ENCODE peak calls at places on chromosomes 2 and 18, in nine cellular contexts. J is endodermal cell; K is heart right ventricle; B is CD4-positive, alpha-beta T cell; O is SK-N-SH; Y is suprapubic skin; X is fibroblast of lung; W is PC-3; M is IMR-90. N is an unnamed sample.
A peak's percentile ranks its signal among the peaks of the same experiment; 100 is the strongest.

GRCh38 chr2:234164499-234165409 is 114.3 kb downstream of the SPP2 start:
- DNase-seq in J (no peak), K (no peak), B (peak; percentile 56), O (no peak), Y (no peak), X (no peak), W (no peak), M (no peak), N (no peak)

GRCh38 chr18:79511671-79512301 is 116.1 kb downstream of the NFATC1 start:
- DNase-seq in J (peak; percentile 55), K (peak; percentile 3), B (peak; percentile 0), O (peak; percentile 27), Y (peak; percentile 74), X (no peak), W (no peak), M (no peak), N (no peak)

GRCh38 chr2:74548919-74549684 is 4.6 kb downstream of the LOXL3 start:
- DNase-seq in J (peak; percentile 92), K (peak; percentile 72), B (no peak), O (peak; percentile 92), Y (no peak), X (peak; percentile 60), W (peak; percentile 76), M (peak; percentile 46), N (no peak)

GRCh38 chr2:69126341-69126740 is 113.4 kb downstream of the ANTXR1 start:
- DNase-seq in J (no peak), K (no peak), B (no peak), O (no peak), Y (no peak), X (no peak), W (no peak), M (no peak), N (no peak)

GRCh38 chr18:67104700-67105284 is 411.7 kb downstream of the DSEL start:
- DNase-seq in J (peak; percentile 89), K (peak; percentile 23), B (peak; percentile 1), O (peak; percentile 24), Y (no peak), X (peak; percentile 66), W (peak; percentile 80), M (peak; percentile 66), N (peak; percentile 36)

GRCh38 chr18:22441638-22442037 is 23.9 kb upstream of the CTAGE1 start:
- DNase-seq in J (no peak), K (no peak), B (no peak), O (no peak), Y (no peak), X (no peak), W (no peak), M (no peak), N (no peak)

GRCh38 chr2:17301437-17301836 is 216.8 kb downstream of the RAD51AP2 start:
- DNase-seq in J (no peak), K (no peak), B (no peak), O (no peak), Y (no peak), X (no peak), W (no peak), M (no peak), N (no peak)

GRCh38 chr18:60676807-60677206 is 304.2 kb upstream of the MC4R start:
- DNase-seq in J (peak; percentile 81), K (no peak), B (no peak), O (no peak), Y (no peak), X (no peak), W (no peak), M (no peak), N (no peak)

GRCh38 chr18:79586436-79587297 is 92.9 kb upstream of the CTDP1 start:
- DNase-seq in J (peak; percentile 39), K (no peak), B (no peak), O (no peak), Y (no peak), X (no peak), W (no peak), M (no peak), N (no peak)

GRCh38 chr18:37922162-37922561 is 356.6 kb upstream of the CELF4 start:
- DNase-seq in J (no peak), K (no peak), B (no peak), O (no peak), Y (no peak), X (no peak), W (no peak), M (no peak), N (peak; percentile 31)

GRCh38 chr2:8682719-8683667 is 1.1 kb downstream of the ID2 start:
- DNase-seq in J (peak; percentile 55), K (no peak), B (peak; percentile 31), O (peak; percentile 77), Y (no peak), X (peak; percentile 50), W (peak; percentile 52), M (peak; percentile 55), N (no peak)

GRCh38 chr2:219552382-219553167 is 8.7 kb downstream of the TMEM198 start:
- DNase-seq in J (peak; percentile 98), K (peak; percentile 84), B (peak; percentile 74), O (peak; percentile 96), Y (peak; percentile 91), X (peak; percentile 74), W (peak; percentile 83), M (peak; percentile 65), N (no peak)

GRCh38 chr18:51617167-51617566 is 419.7 kb upstream of the MEX3C start:
- DNase-seq in J (no peak), K (no peak), B (no peak), O (no peak), Y (no peak), X (peak; percentile 74), W (peak; percentile 54), M (no peak), N (peak; percentile 88)

GRCh38 chr18:51614033-51614432 is 416.6 kb upstream of the MEX3C start:
- DNase-seq in J (peak; percentile 81), K (peak; percentile 5), B (no peak), O (peak; percentile 42), Y (no peak), X (peak; percentile 87), W (peak; percentile 67), M (no peak), N (peak; percentile 93)

GRCh38 chr18:51617572-51618260 is 420.2 kb upstream of the MEX3C start:
- DNase-seq in J (no peak), K (no peak), B (no peak), O (no peak), Y (no peak), X (peak; percentile 14), W (peak; percentile 10), M (no peak), N (no peak)

GRCh38 chr18:51611326-51611725 is 413.8 kb upstream of the MEX3C start:
- DNase-seq in J (no peak), K (no peak), B (no peak), O (no peak), Y (no peak), X (no peak), W (no peak), M (no peak), N (no peak)

GRCh38 chr18:51614967-51615571 is 417.6 kb upstream of the MEX3C start:
- DNase-seq in J (no peak), K (no peak), B (no peak), O (no peak), Y (no peak), X (peak; percentile 26), W (peak; percentile 55), M (no peak), N (peak; percentile 93)
- TF ChIP-seq CTCF in J (no peak), K (no peak), B (no peak), O (no peak), Y (no peak), X (no peak), W (no peak), M (no peak), N (no peak)

DNA sequence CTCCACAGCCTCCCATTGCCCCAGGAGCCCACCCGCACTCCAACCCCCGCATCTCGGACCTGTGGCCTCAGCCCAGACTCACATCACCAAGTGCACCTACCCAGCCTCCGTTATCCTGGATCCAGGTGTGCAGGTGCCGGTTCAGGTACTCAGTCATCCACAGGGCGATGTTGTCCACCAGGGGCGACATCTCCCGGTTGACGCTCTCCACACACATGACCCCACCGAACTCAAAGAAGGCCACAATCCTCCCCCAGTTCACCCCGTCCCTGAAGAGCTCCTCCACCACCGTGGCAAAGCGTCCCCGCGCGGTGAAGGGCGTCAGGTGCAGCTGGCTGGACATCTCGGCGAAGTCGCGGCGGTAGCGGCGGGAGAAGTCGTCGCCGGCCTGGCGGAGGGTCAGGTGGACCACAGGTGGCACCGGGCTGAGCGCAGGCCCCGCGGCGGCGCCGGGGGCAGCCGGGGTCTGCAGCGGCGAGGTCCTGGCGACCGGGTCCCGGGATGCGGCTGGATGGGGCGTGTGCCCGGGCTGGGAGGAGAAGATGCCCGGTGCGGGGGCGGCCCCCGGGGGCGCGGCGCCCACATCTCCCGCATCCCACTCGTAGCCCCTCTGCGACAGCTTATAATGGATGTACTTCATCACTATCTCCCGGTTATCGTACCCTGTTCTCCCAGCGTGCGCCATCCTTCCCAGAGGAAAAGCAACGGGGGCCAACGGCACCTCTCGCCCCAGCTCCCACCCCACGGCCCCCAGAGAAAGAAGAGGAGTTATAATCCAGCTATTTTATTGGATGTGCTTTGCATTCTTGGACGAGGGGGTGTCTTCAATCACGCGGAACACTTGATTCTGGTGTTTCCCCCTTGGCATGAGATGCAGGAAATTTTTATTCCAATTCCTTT is 1.3 kb downstream of the BCL2 start:
- DNase-seq in J (peak; percentile 94), K (peak; percentile 58), B (peak; percentile 81), O (peak; percentile 79), Y (peak; percentile 85), X (no peak), W (no peak), M (no peak), N (no peak)
- H3K27ac ChIP-seq in J (no peak overlapping the region), K (peak overlapping the region; percentile 83), B (peak overlapping the region; percentile 82), O (no peak overlapping the region), Y (peak overlapping the region; percentile 53), X (no peak overlapping the region), W (no peak overlapping the region), M (no peak overlapping the region), N (no peak overlapping the region)

GRCh38 chr18:36043153-36043552 is 24.2 kb downstream of the RPRD1A start:
- DNase-seq in J (no peak), K (no peak), B (no peak), O (no peak), Y (no peak), X (no peak), W (no peak), M (no peak), N (no peak)

GRCh38 chr18:36047521-36047920 is 19.8 kb downstream of the RPRD1A start:
- DNase-seq in J (no peak), K (no peak), B (no peak), O (no peak), Y (no peak), X (no peak), W (no peak), M (no peak), N (no peak)

GRCh38 chr18:36045241-36045999 is 21.9 kb downstream of the RPRD1A start:
- DNase-seq in J (no peak), K (no peak), B (no peak), O (no peak), Y (no peak), X (no peak), W (no peak), M (no peak), N (peak; percentile 58)

GRCh38 chr18:36050479-36050878 is 16.9 kb downstream of the RPRD1A start:
- DNase-seq in J (no peak), K (no peak), B (no peak), O (no peak), Y (no peak), X (no peak), W (no peak), M (no peak), N (peak; percentile 18)

GRCh38 chr18:36046898-36047297 is 20.5 kb downstream of the RPRD1A start:
- DNase-seq in J (no peak), K (no peak), B (no peak), O (no peak), Y (no peak), X (no peak), W (no peak), M (no peak), N (no peak)
- TF ChIP-seq CTCF in J (no peak), K (no peak), B (no peak), O (no peak), Y (no peak), X (no peak), W (no peak), M (no peak), N (no peak)

GRCh38 chr2:237256845-237257244 is 157.1 kb downstream of the COL6A3 start:
- DNase-seq in J (no peak), K (peak; percentile 35), B (no peak), O (no peak), Y (no peak), X (peak; percentile 83), W (peak; percentile 51), M (peak; percentile 86), N (no peak)
- H3K27ac ChIP-seq in J (no peak overlapping the region), K (peak overlapping the region; percentile 79), B (no peak overlapping the region), O (peak overlapping the region; percentile 95), Y (peak overlapping the region; percentile 80), X (peak overlapping the region; percentile 81), W (peak overlapping the region; percentile 22), M (peak overlapping the region; percentile 95), N (no peak overlapping the region)